ENCODE peak calls at places on chromosomes 2 and 18, in nine cellular contexts. One of them, this sample, is unnamed.

GRCh38 chr2:116696223-116696622 is 1118.3 kb upstream of the DDX18 start:
- DNase-seq in GM23338: no peak
- DNase-seq in activated CD8-positive, alpha-beta memory T cell treated with anti-CD3 and anti-CD28 coated beads, Interleukin-2, amount 10 ng/mL, durations not matched to agents 7 days and 5 days: no peak
- DNase-seq in NCI-H1092 treated with DMSO at 0.1 percent for 48 hours: peak
- DNase-seq in HTR-8/SVneo: no peak
- DNase-seq in cortex of kidney: no peak
- DNase-seq in naive thymus-derived CD4-positive, alpha-beta T cell: no peak
- DNase-seq in SW 1271: no peak
- DNase-seq in Peyer's patch: no peak
- DNase-seq in this sample: no peak

GRCh38 chr2:170950221-170950737 is 21.2 kb downstream of the GORASP2 start:
- DNase-seq in naive thymus-derived CD4-positive, alpha-beta T cell: no peak
- DNase-seq in HTR-8/SVneo: no peak
- DNase-seq in activated CD8-positive, alpha-beta memory T cell treated with anti-CD3 and anti-CD28 coated beads, Interleukin-2, amount 10 ng/mL, durations not matched to agents 7 days and 5 days: no peak
- DNase-seq in NCI-H1092 treated with DMSO at 0.1 percent for 48 hours: no peak
- DNase-seq in GM23338: no peak
- DNase-seq in Peyer's patch: no peak
- DNase-seq in SW 1271: no peak
- DNase-seq in cortex of kidney: no peak
- DNase-seq in this sample: no peak

GRCh38 chr2:196170681-196171247 is 614 bp downstream of the STK17B start:
- DNase-seq in naive thymus-derived CD4-positive, alpha-beta T cell: peak
- DNase-seq in HTR-8/SVneo: no peak
- DNase-seq in activated CD8-positive, alpha-beta memory T cell treated with anti-CD3 and anti-CD28 coated beads, Interleukin-2, amount 10 ng/mL, durations not matched to agents 7 days and 5 days: no peak
- DNase-seq in GM23338: peak
- DNase-seq in Peyer's patch: no peak
- DNase-seq in cortex of kidney: no peak
- DNase-seq in NCI-H1092 treated with DMSO at 0.1 percent for 48 hours: no peak
- DNase-seq in SW 1271: no peak
- DNase-seq in this sample: no peak

GRCh38 chr18:11154983-11155759 is 5.8 kb upstream of the PIEZO2 start:
- DNase-seq in naive thymus-derived CD4-positive, alpha-beta T cell: no peak
- DNase-seq in SW 1271: no peak
- DNase-seq in GM23338: no peak
- DNase-seq in Peyer's patch: no peak
- DNase-seq in cortex of kidney: no peak
- DNase-seq in NCI-H1092 treated with DMSO at 0.1 percent for 48 hours: no peak
- DNase-seq in activated CD8-positive, alpha-beta memory T cell treated with anti-CD3 and anti-CD28 coated beads, Interleukin-2, amount 10 ng/mL, durations not matched to agents 7 days and 5 days: no peak
- DNase-seq in HTR-8/SVneo: no peak
- DNase-seq in this sample: no peak

GRCh38 chr2:43375746-43376522 is 149.5 kb upstream of the ZFP36L2 start:
- DNase-seq in SW 1271: no peak
- DNase-seq in NCI-H1092 treated with DMSO at 0.1 percent for 48 hours: no peak
- DNase-seq in activated CD8-positive, alpha-beta memory T cell treated with anti-CD3 and anti-CD28 coated beads, Interleukin-2, amount 10 ng/mL, durations not matched to agents 7 days and 5 days: no peak
- DNase-seq in Peyer's patch: no peak
- DNase-seq in HTR-8/SVneo: no peak
- DNase-seq in naive thymus-derived CD4-positive, alpha-beta T cell: no peak
- DNase-seq in cortex of kidney: no peak
- DNase-seq in GM23338: no peak
- DNase-seq in this sample: no peak

GRCh38 chr2:158828378-158829136 is 33.4 kb downstream of the DAPL1 start:
- DNase-seq in SW 1271: no peak
- DNase-seq in activated CD8-positive, alpha-beta memory T cell treated with anti-CD3 and anti-CD28 coated beads, Interleukin-2, amount 10 ng/mL, durations not matched to agents 7 days and 5 days: no peak
- DNase-seq in Peyer's patch: no peak
- DNase-seq in HTR-8/SVneo: no peak
- DNase-seq in NCI-H1092 treated with DMSO at 0.1 percent for 48 hours: no peak
- DNase-seq in naive thymus-derived CD4-positive, alpha-beta T cell: no peak
- DNase-seq in cortex of kidney: no peak
- DNase-seq in GM23338: no peak
- DNase-seq in this sample: no peak

GRCh38 chr2:120108049-120108448 is 95.2 kb downstream of the EPB41L5 start:
- DNase-seq in cortex of kidney: no peak
- DNase-seq in HTR-8/SVneo: peak
- DNase-seq in GM23338: no peak
- DNase-seq in Peyer's patch: no peak
- DNase-seq in SW 1271: no peak
- DNase-seq in activated CD8-positive, alpha-beta memory T cell treated with anti-CD3 and anti-CD28 coated beads, Interleukin-2, amount 10 ng/mL, durations not matched to agents 7 days and 5 days: no peak
- DNase-seq in NCI-H1092 treated with DMSO at 0.1 percent for 48 hours: peak
- DNase-seq in naive thymus-derived CD4-positive, alpha-beta T cell: no peak
- DNase-seq in this sample: no peak

GRCh38 chr2:212968284-212969081 is 182.9 kb downstream of the IKZF2 start:
- DNase-seq in SW 1271: no peak
- DNase-seq in HTR-8/SVneo: no peak
- DNase-seq in activated CD8-positive, alpha-beta memory T cell treated with anti-CD3 and anti-CD28 coated beads, Interleukin-2, amount 10 ng/mL, durations not matched to agents 7 days and 5 days: no peak
- DNase-seq in Peyer's patch: no peak
- DNase-seq in naive thymus-derived CD4-positive, alpha-beta T cell: no peak
- DNase-seq in GM23338: no peak
- DNase-seq in NCI-H1092 treated with DMSO at 0.1 percent for 48 hours: no peak
- DNase-seq in cortex of kidney: no peak
- DNase-seq in this sample: no peak

GRCh38 chr18:67199993-67200617 is 316.4 kb downstream of the DSEL start:
- DNase-seq in NCI-H1092 treated with DMSO at 0.1 percent for 48 hours: peak
- DNase-seq in GM23338: peak
- DNase-seq in cortex of kidney: no peak
- DNase-seq in SW 1271: no peak
- DNase-seq in naive thymus-derived CD4-positive, alpha-beta T cell: peak
- DNase-seq in Peyer's patch: no peak
- DNase-seq in activated CD8-positive, alpha-beta memory T cell treated with anti-CD3 and anti-CD28 coated beads, Interleukin-2, amount 10 ng/mL, durations not matched to agents 7 days and 5 days: no peak
- DNase-seq in HTR-8/SVneo: peak
- DNase-seq in this sample: no peak

GRCh38 chr2:218291934-218292699 is at the start of gene TMBIM1:
- DNase-seq in cortex of kidney: no peak
- DNase-seq in NCI-H1092 treated with DMSO at 0.1 percent for 48 hours: no peak
- DNase-seq in activated CD8-positive, alpha-beta memory T cell treated with anti-CD3 and anti-CD28 coated beads, Interleukin-2, amount 10 ng/mL, durations not matched to agents 7 days and 5 days: peak
- DNase-seq in GM23338: peak
- DNase-seq in naive thymus-derived CD4-positive, alpha-beta T cell: peak
- DNase-seq in Peyer's patch: peak
- DNase-seq in HTR-8/SVneo: peak
- DNase-seq in SW 1271: no peak
- DNase-seq in this sample: peak

GRCh38 chr2:118973542-118973951 is 31.6 kb downstream of the MARCO start:
- DNase-seq in cortex of kidney: no peak
- DNase-seq in naive thymus-derived CD4-positive, alpha-beta T cell: no peak
- DNase-seq in Peyer's patch: no peak
- DNase-seq in activated CD8-positive, alpha-beta memory T cell treated with anti-CD3 and anti-CD28 coated beads, Interleukin-2, amount 10 ng/mL, durations not matched to agents 7 days and 5 days: no peak
- DNase-seq in SW 1271: no peak
- DNase-seq in NCI-H1092 treated with DMSO at 0.1 percent for 48 hours: no peak
- DNase-seq in HTR-8/SVneo: no peak
- DNase-seq in GM23338: no peak
- DNase-seq in this sample: no peak

GRCh38 chr18:8501044-8501443 is 108.2 kb upstream of the RAB12 start:
- DNase-seq in activated CD8-positive, alpha-beta memory T cell treated with anti-CD3 and anti-CD28 coated beads, Interleukin-2, amount 10 ng/mL, durations not matched to agents 7 days and 5 days: no peak
- DNase-seq in GM23338: no peak
- DNase-seq in Peyer's patch: no peak
- DNase-seq in NCI-H1092 treated with DMSO at 0.1 percent for 48 hours: peak
- DNase-seq in SW 1271: no peak
- DNase-seq in HTR-8/SVneo: no peak
- DNase-seq in naive thymus-derived CD4-positive, alpha-beta T cell: no peak
- DNase-seq in cortex of kidney: no peak
- DNase-seq in this sample: no peak

GRCh38 chr2:119155633-119156032 is 2.9 kb downstream of the C1QL2 start:
- DNase-seq in activated CD8-positive, alpha-beta memory T cell treated with anti-CD3 and anti-CD28 coated beads, Interleukin-2, amount 10 ng/mL, durations not matched to agents 7 days and 5 days: no peak
- DNase-seq in naive thymus-derived CD4-positive, alpha-beta T cell: no peak
- DNase-seq in HTR-8/SVneo: no peak
- DNase-seq in SW 1271: no peak
- DNase-seq in cortex of kidney: no peak
- DNase-seq in GM23338: peak
- DNase-seq in Peyer's patch: no peak
- DNase-seq in NCI-H1092 treated with DMSO at 0.1 percent for 48 hours: no peak
- DNase-seq in this sample: peak

GRCh38 chr2:70920367-70920715 is 15.4 kb upstream of the ATP6V1B1 start:
- DNase-seq in naive thymus-derived CD4-positive, alpha-beta T cell: no peak
- DNase-seq in HTR-8/SVneo: no peak
- DNase-seq in NCI-H1092 treated with DMSO at 0.1 percent for 48 hours: no peak
- DNase-seq in GM23338: no peak
- DNase-seq in SW 1271: no peak
- DNase-seq in Peyer's patch: no peak
- DNase-seq in activated CD8-positive, alpha-beta memory T cell treated with anti-CD3 and anti-CD28 coated beads, Interleukin-2, amount 10 ng/mL, durations not matched to agents 7 days and 5 days: no peak
- DNase-seq in cortex of kidney: no peak
- DNase-seq in this sample: peak

GRCh38 chr2:209121691-209122090 is 302.2 kb upstream of the MAP2 start:
- DNase-seq in activated CD8-positive, alpha-beta memory T cell treated with anti-CD3 and anti-CD28 coated beads, Interleukin-2, amount 10 ng/mL, durations not matched to agents 7 days and 5 days: no peak
- DNase-seq in Peyer's patch: no peak
- DNase-seq in naive thymus-derived CD4-positive, alpha-beta T cell: no peak
- DNase-seq in cortex of kidney: no peak
- DNase-seq in NCI-H1092 treated with DMSO at 0.1 percent for 48 hours: no peak
- DNase-seq in GM23338: no peak
- DNase-seq in HTR-8/SVneo: no peak
- DNase-seq in SW 1271: no peak
- DNase-seq in this sample: no peak

GRCh38 chr2:223560704-223561435 is 41.3 kb downstream of the SCG2 start:
- DNase-seq in HTR-8/SVneo: peak
- DNase-seq in NCI-H1092 treated with DMSO at 0.1 percent for 48 hours: peak
- DNase-seq in cortex of kidney: no peak
- DNase-seq in Peyer's patch: no peak
- DNase-seq in activated CD8-positive, alpha-beta memory T cell treated with anti-CD3 and anti-CD28 coated beads, Interleukin-2, amount 10 ng/mL, durations not matched to agents 7 days and 5 days: no peak
- DNase-seq in SW 1271: no peak
- DNase-seq in GM23338: peak
- DNase-seq in naive thymus-derived CD4-positive, alpha-beta T cell: no peak
- DNase-seq in this sample: no peak

GRCh38 chr2:182784777-182785176 is 68.7 kb downstream of the DNAJC10 start:
- DNase-seq in naive thymus-derived CD4-positive, alpha-beta T cell: no peak
- DNase-seq in cortex of kidney: no peak
- DNase-seq in Peyer's patch: no peak
- DNase-seq in HTR-8/SVneo: peak
- DNase-seq in activated CD8-positive, alpha-beta memory T cell treated with anti-CD3 and anti-CD28 coated beads, Interleukin-2, amount 10 ng/mL, durations not matched to agents 7 days and 5 days: no peak
- DNase-seq in GM23338: peak
- DNase-seq in NCI-H1092 treated with DMSO at 0.1 percent for 48 hours: peak
- DNase-seq in SW 1271: no peak
- DNase-seq in this sample: no peak

GRCh38 chr2:126244937-126245336 is 411.0 kb upstream of the GYPC start:
- DNase-seq in activated CD8-positive, alpha-beta memory T cell treated with anti-CD3 and anti-CD28 coated beads, Interleukin-2, amount 10 ng/mL, durations not matched to agents 7 days and 5 days: peak
- DNase-seq in GM23338: peak
- DNase-seq in Peyer's patch: no peak
- DNase-seq in HTR-8/SVneo: no peak
- DNase-seq in NCI-H1092 treated with DMSO at 0.1 percent for 48 hours: peak
- DNase-seq in cortex of kidney: no peak
- DNase-seq in naive thymus-derived CD4-positive, alpha-beta T cell: no peak
- DNase-seq in SW 1271: no peak
- DNase-seq in this sample: peak

GRCh38 chr2:32074161-32074506 is 10.8 kb downstream of the SPAST start:
- DNase-seq in NCI-H1092 treated with DMSO at 0.1 percent for 48 hours: no peak
- DNase-seq in cortex of kidney: no peak
- DNase-seq in activated CD8-positive, alpha-beta memory T cell treated with anti-CD3 and anti-CD28 coated beads, Interleukin-2, amount 10 ng/mL, durations not matched to agents 7 days and 5 days: no peak
- DNase-seq in SW 1271: no peak
- DNase-seq in naive thymus-derived CD4-positive, alpha-beta T cell: no peak
- DNase-seq in GM23338: no peak
- DNase-seq in HTR-8/SVneo: no peak
- DNase-seq in Peyer's patch: no peak
- DNase-seq in this sample: no peak

GRCh38 chr2:25473131-25473530 is 131.4 kb upstream of the DNMT3A start:
- DNase-seq in NCI-H1092 treated with DMSO at 0.1 percent for 48 hours: no peak
- DNase-seq in naive thymus-derived CD4-positive, alpha-beta T cell: no peak
- DNase-seq in SW 1271: no peak
- DNase-seq in cortex of kidney: no peak
- DNase-seq in HTR-8/SVneo: no peak
- DNase-seq in activated CD8-positive, alpha-beta memory T cell treated with anti-CD3 and anti-CD28 coated beads, Interleukin-2, amount 10 ng/mL, durations not matched to agents 7 days and 5 days: no peak
- DNase-seq in Peyer's patch: no peak
- DNase-seq in GM23338: no peak
- DNase-seq in this sample: no peak

GRCh38 chr18:45370190-45371010 is 244.9 kb upstream of the SLC14A2 start:
- DNase-seq in naive thymus-derived CD4-positive, alpha-beta T cell: no peak
- DNase-seq in SW 1271: no peak
- DNase-seq in cortex of kidney: no peak
- DNase-seq in GM23338: peak
- DNase-seq in activated CD8-positive, alpha-beta memory T cell treated with anti-CD3 and anti-CD28 coated beads, Interleukin-2, amount 10 ng/mL, durations not matched to agents 7 days and 5 days: no peak
- DNase-seq in NCI-H1092 treated with DMSO at 0.1 percent for 48 hours: no peak
- DNase-seq in HTR-8/SVneo: no peak
- DNase-seq in Peyer's patch: no peak
- DNase-seq in this sample: peak

GRCh38 chr2:175002547-175003274 is 2.5 kb downstream of the CHN1 start:
- DNase-seq in SW 1271: no peak
- DNase-seq in HTR-8/SVneo: no peak
- DNase-seq in GM23338: peak
- DNase-seq in NCI-H1092 treated with DMSO at 0.1 percent for 48 hours: peak
- DNase-seq in activated CD8-positive, alpha-beta memory T cell treated with anti-CD3 and anti-CD28 coated beads, Interleukin-2, amount 10 ng/mL, durations not matched to agents 7 days and 5 days: no peak
- DNase-seq in naive thymus-derived CD4-positive, alpha-beta T cell: no peak
- DNase-seq in cortex of kidney: no peak
- DNase-seq in Peyer's patch: no peak
- DNase-seq in this sample: no peak

GRCh38 chr18:23437357-23438045 is 15.6 kb upstream of the RIOK3 start:
- DNase-seq in HTR-8/SVneo: peak
- DNase-seq in naive thymus-derived CD4-positive, alpha-beta T cell: peak
- DNase-seq in activated CD8-positive, alpha-beta memory T cell treated with anti-CD3 and anti-CD28 coated beads, Interleukin-2, amount 10 ng/mL, durations not matched to agents 7 days and 5 days: peak
- DNase-seq in NCI-H1092 treated with DMSO at 0.1 percent for 48 hours: peak
- DNase-seq in Peyer's patch: peak
- DNase-seq in GM23338: peak
- DNase-seq in cortex of kidney: peak
- DNase-seq in SW 1271: no peak
- DNase-seq in this sample: peak

GRCh38 chr2:70941186-70941585 is 5.5 kb downstream of the ATP6V1B1 start:
- DNase-seq in Peyer's patch: no peak
- DNase-seq in HTR-8/SVneo: no peak
- DNase-seq in NCI-H1092 treated with DMSO at 0.1 percent for 48 hours: no peak
- DNase-seq in activated CD8-positive, alpha-beta memory T cell treated with anti-CD3 and anti-CD28 coated beads, Interleukin-2, amount 10 ng/mL, durations not matched to agents 7 days and 5 days: no peak
- DNase-seq in GM23338: no peak
- DNase-seq in naive thymus-derived CD4-positive, alpha-beta T cell: no peak
- DNase-seq in SW 1271: no peak
- DNase-seq in cortex of kidney: no peak
- DNase-seq in this sample: peak

GRCh38 chr18:43648002-43648401 is 370.7 kb upstream of the SYT4 start:
- DNase-seq in naive thymus-derived CD4-positive, alpha-beta T cell: no peak
- DNase-seq in Peyer's patch: no peak
- DNase-seq in SW 1271: no peak
- DNase-seq in HTR-8/SVneo: no peak
- DNase-seq in activated CD8-positive, alpha-beta memory T cell treated with anti-CD3 and anti-CD28 coated beads, Interleukin-2, amount 10 ng/mL, durations not matched to agents 7 days and 5 days: no peak
- DNase-seq in NCI-H1092 treated with DMSO at 0.1 percent for 48 hours: no peak
- DNase-seq in GM23338: peak
- DNase-seq in cortex of kidney: no peak
- DNase-seq in this sample: no peak

GRCh38 chr2:135960598-135961551 is 24.6 kb downstream of the DARS1 start:
- DNase-seq in GM23338: peak
- DNase-seq in HTR-8/SVneo: no peak
- DNase-seq in naive thymus-derived CD4-positive, alpha-beta T cell: peak
- DNase-seq in Peyer's patch: no peak
- DNase-seq in cortex of kidney: no peak
- DNase-seq in SW 1271: no peak
- DNase-seq in activated CD8-positive, alpha-beta memory T cell treated with anti-CD3 and anti-CD28 coated beads, Interleukin-2, amount 10 ng/mL, durations not matched to agents 7 days and 5 days: no peak
- DNase-seq in NCI-H1092 treated with DMSO at 0.1 percent for 48 hours: peak
- DNase-seq in this sample: no peak

GRCh38 chr2:74399785-74400184 is 19.7 kb upstream of the DCTN1 start:
- DNase-seq in activated CD8-positive, alpha-beta memory T cell treated with anti-CD3 and anti-CD28 coated beads, Interleukin-2, amount 10 ng/mL, durations not matched to agents 7 days and 5 days: no peak
- DNase-seq in cortex of kidney: no peak
- DNase-seq in SW 1271: no peak
- DNase-seq in GM23338: peak
- DNase-seq in naive thymus-derived CD4-positive, alpha-beta T cell: peak
- DNase-seq in HTR-8/SVneo: peak
- DNase-seq in Peyer's patch: no peak
- DNase-seq in NCI-H1092 treated with DMSO at 0.1 percent for 48 hours: peak
- DNase-seq in this sample: no peak

GRCh38 chr2:16546128-16546754 is 119.4 kb downstream of the CYRIA start:
- DNase-seq in GM23338: peak
- DNase-seq in Peyer's patch: no peak
- DNase-seq in NCI-H1092 treated with DMSO at 0.1 percent for 48 hours: no peak
- DNase-seq in cortex of kidney: no peak
- DNase-seq in activated CD8-positive, alpha-beta memory T cell treated with anti-CD3 and anti-CD28 coated beads, Interleukin-2, amount 10 ng/mL, durations not matched to agents 7 days and 5 days: no peak
- DNase-seq in SW 1271: no peak
- DNase-seq in HTR-8/SVneo: no peak
- DNase-seq in naive thymus-derived CD4-positive, alpha-beta T cell: peak
- DNase-seq in this sample: peak

GRCh38 chr2:100484390-100484789 is 14.1 kb downstream of the NMS start:
- DNase-seq in GM23338: no peak
- DNase-seq in activated CD8-positive, alpha-beta memory T cell treated with anti-CD3 and anti-CD28 coated beads, Interleukin-2, amount 10 ng/mL, durations not matched to agents 7 days and 5 days: no peak
- DNase-seq in SW 1271: no peak
- DNase-seq in cortex of kidney: no peak
- DNase-seq in NCI-H1092 treated with DMSO at 0.1 percent for 48 hours: no peak
- DNase-seq in naive thymus-derived CD4-positive, alpha-beta T cell: no peak
- DNase-seq in Peyer's patch: no peak
- DNase-seq in HTR-8/SVneo: no peak
- DNase-seq in this sample: no peak

This sample was measured in endodermal cell.